ENCODE peak calls at places on chromosomes 6 and 20, in four cellular contexts. N is H1, B is SK-N-SH, W is GM12878. R is an unnamed sample.

GRCh38 chr20:51198876-51199523 is 176.1 kb upstream of the KCNG1 start:
- DNase-seq in N (no peak), B (no peak), W (no peak), R (no peak)

GRCh38 chr6:125421853-125422252 is 120.1 kb upstream of the HDDC2 start:
- DNase-seq in N (peak), B (no peak), W (no peak), R (no peak)

GRCh38 chr6:136609878-136610706 is 59.9 kb upstream of the MAP7 start:
- DNase-seq in N (no peak), B (no peak), W (no peak), R (no peak)

GRCh38 chr20:39691151-39691862 is 729.2 kb downstream of the DHX35 start:
- DNase-seq in N (no peak), B (no peak), W (no peak), R (no peak)

GRCh38 chr6:57013501-57013900 is 33.0 kb upstream of the KIAA1586 start:
- DNase-seq in N (no peak), B (no peak), W (no peak), R (no peak)

GRCh38 chr6:168196881-168197635 is 118.0 kb upstream of the FRMD1 start:
- DNase-seq in N (no peak), B (no peak), W (no peak), R (no peak)

GRCh38 chr6:39209360-39209811 is 19.9 kb downstream of the KCNK5 start:
- DNase-seq in N (no peak), B (no peak), W (no peak), R (no peak)

GRCh38 chr6:99588618-99589289 is 17.9 kb upstream of the PRDM13 start:
- DNase-seq in N (peak), B (peak), W (no peak), R (peak)

GRCh38 chr6:1286972-1287600 is 24.8 kb upstream of the FOXQ1 start:
- DNase-seq in N (no peak), B (no peak), W (no peak), R (no peak)

GRCh38 chr6:4180653-4181255 is 45.4 kb upstream of the ECI2 start:
- DNase-seq in N (no peak), B (peak), W (no peak), R (no peak)

GRCh38 chr6:106112446-106112845 is 26.3 kb downstream of the PRDM1 start:
- DNase-seq in N (no peak), B (no peak), W (no peak), R (no peak)

GRCh38 chr6:159969921-159970320 is 1.0 kb downstream of the IGF2R start:
- DNase-seq in N (no peak), B (peak), W (no peak), R (peak)

GRCh38 chr20:33859157-33859695 is 48.1 kb downstream of the CHMP4B start:
- DNase-seq in N (no peak), B (no peak), W (no peak), R (no peak)

GRCh38 chr6:42509765-42510164 is 54.1 kb upstream of the UBR2 start:
- DNase-seq in N (no peak), B (no peak), W (no peak), R (no peak)

GRCh38 chr20:32497589-32498224 is 87.4 kb downstream of the NOL4L start:
- DNase-seq in N (no peak), B (no peak), W (no peak), R (no peak)

GRCh38 chr6:3356824-3357420 is 98.2 kb downstream of the PSMG4 start:
- DNase-seq in N (no peak), B (no peak), W (no peak), R (no peak)

GRCh38 chr6:125183391-125183790 is 29.8 kb downstream of the TPD52L1 start:
- DNase-seq in N (no peak), B (no peak), W (no peak), R (no peak)

GRCh38 chr6:1327630-1328029 is 15.7 kb downstream of the FOXQ1 start:
- DNase-seq in N (no peak), B (no peak), W (no peak), R (no peak)

GRCh38 chr20:36147707-36148106 is 6.8 kb upstream of the EPB41L1 start:
- DNase-seq in N (no peak), B (no peak), W (no peak), R (no peak)

GRCh38 chr6:83920017-83920416 is 60.5 kb downstream of the CYB5R4 start:
- DNase-seq in N (no peak), B (no peak), W (no peak), R (no peak)

GRCh38 chr6:136967874-136968752 is 46.0 kb downstream of the SLC35D3 start:
- DNase-seq in N (peak), B (peak), W (peak), R (peak)

GRCh38 chr6:38638941-38639497 is 710 bp downstream of the BTBD9 start:
- DNase-seq in N (no peak), B (no peak), W (no peak), R (peak)

GRCh38 chr6:145067430-145067829 is 667.9 kb downstream of the EPM2A start:
- DNase-seq in N (no peak), B (no peak), W (no peak), R (no peak)

GRCh38 chr20:35917077-35917476 is 37.2 kb downstream of the SCAND1 start:
- DNase-seq in N (no peak), B (no peak), W (no peak), R (no peak)

GRCh38 chr20:62227977-62228958 is 8.2 kb upstream of the HRH3 start:
- DNase-seq in N (no peak), B (peak), W (no peak), R (no peak)

GRCh38 chr20:62350098-62350628 is 16.9 kb downstream of the LAMA5 start:
- DNase-seq in N (no peak), B (no peak), W (no peak), R (no peak)

GRCh38 chr6:106122306-106122940 is 36.3 kb downstream of the PRDM1 start:
- DNase-seq in N (no peak), B (no peak), W (no peak), R (no peak)

GRCh38 chr6:97548354-97548753 is 265.3 kb upstream of the MMS22L start:
- DNase-seq in N (no peak), B (no peak), W (no peak), R (no peak)

DNA sequence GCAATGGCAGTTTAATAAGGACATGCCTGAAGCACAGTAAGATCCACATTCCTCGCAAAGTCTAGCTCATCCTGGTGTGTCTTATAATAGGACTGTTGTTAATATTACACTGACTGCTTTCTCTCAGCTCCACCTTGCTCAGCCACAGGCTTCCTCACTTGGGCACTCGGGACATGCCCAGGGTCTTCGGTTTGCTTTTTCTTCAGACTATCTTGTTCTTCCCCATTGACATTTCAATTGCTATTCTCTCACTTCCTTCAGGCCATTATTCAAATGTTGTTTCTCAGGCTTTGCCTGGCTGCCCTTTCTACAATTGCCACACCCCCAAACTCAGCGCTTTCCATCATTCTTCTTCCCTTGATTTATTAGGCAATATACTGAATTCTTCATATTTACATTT is 274.8 kb upstream of the RGS17 start:
- DNase-seq in N (no peak), B (no peak), W (no peak), R (no peak)
- TF ChIP-seq TAF1 in N (no peak), B (no peak), W (no peak), R (no peak)

GRCh38 chr20:24722586-24722985 is 226.5 kb upstream of the CST7 start:
- DNase-seq in N (no peak), B (no peak), W (no peak), R (no peak)

GRCh38 chr20:24718696-24719095 is 230.4 kb upstream of the CST7 start:
- DNase-seq in N (no peak), B (no peak), W (no peak), R (no peak)

GRCh38 chr20:24718277-24718676 is 230.8 kb upstream of the CST7 start:
- DNase-seq in N (no peak), B (no peak), W (no peak), R (no peak)

GRCh38 chr20:24721891-24722530 is 227.1 kb upstream of the CST7 start:
- DNase-seq in N (no peak), B (no peak), W (no peak), R (no peak)

GRCh38 chr20:24720957-24721356 is 228.1 kb upstream of the CST7 start:
- DNase-seq in N (no peak), B (no peak), W (no peak), R (no peak)
- TF ChIP-seq TAF1 in N (no peak), B (no peak), W (no peak), R (no peak)

GRCh38 chr6:52233975-52234823 is 10.1 kb downstream of the IL17F start:
- DNase-seq in N (peak), B (peak), W (no peak), R (no peak)
- TF ChIP-seq TAF1 in N (no peak), B (no peak), W (no peak), R (no peak)

DNA sequence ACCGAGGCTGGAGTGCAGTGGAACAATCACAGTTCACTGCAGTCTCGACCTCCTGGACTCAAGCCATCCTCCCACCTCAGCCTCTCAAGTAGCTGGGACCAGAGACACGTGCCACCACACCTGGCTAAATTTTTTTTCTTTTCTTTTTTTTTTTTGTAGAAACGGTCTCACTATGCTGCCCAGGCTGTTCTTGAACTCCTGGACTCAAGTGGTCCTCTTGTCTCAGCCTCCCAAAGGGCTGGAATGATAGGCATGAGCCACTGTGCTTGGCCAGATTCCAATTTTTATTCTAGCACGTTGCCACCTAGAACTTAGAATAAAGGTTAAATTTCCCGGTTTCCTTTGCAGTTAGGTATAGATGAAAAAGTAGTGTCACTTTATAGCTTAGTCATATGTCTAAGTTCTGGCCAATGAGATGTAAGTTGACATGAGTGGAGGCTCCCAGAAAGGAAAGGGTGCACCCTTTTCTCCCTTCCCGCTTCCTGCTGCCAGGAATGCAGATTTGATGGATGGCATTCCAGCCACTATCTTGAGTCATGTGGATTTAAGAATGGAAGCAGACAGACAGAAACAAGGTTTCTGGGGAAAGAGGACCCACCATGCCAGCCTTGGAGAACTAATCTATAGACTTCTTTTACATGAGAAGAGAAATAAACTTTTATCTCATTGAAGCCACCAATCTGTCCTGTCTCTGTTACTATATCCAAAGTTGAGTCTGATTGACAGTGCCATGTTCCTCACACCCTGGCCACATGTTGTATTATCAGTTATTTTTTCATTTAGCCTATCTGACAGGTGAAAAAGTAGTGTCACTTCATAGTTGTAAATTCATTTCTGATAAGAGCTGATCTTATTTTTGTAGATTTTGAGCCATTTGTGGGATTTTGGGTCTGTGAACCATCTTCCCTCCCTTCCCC is 60.6 kb upstream of the NCOA3 start:
- DNase-seq in N (no peak), B (no peak), W (no peak), R (no peak)
- TF ChIP-seq TAF1 in N (no peak), B (no peak), W (no peak), R (no peak)